ENCODE peak calls at places on chromosomes 3 and 15, in four cellular contexts. One of them, this sample, is unnamed.

GRCh38 chr15:43529587-43530345 is 12.4 kb downstream of the MAP1A start:
- DNase-seq in GM23338: no peak
- DNase-seq in cardiac fibroblast: no peak
- DNase-seq in astrocyte: no peak
- DNase-seq in this sample: no peak

GRCh38 chr15:74506515-74506840 is 34.5 kb upstream of the ARID3B start:
- DNase-seq in GM23338: no peak
- DNase-seq in astrocyte: no peak
- DNase-seq in cardiac fibroblast: no peak
- DNase-seq in this sample: no peak

GRCh38 chr15:81327526-81327925 is 3.6 kb upstream of the STARD5 start:
- DNase-seq in astrocyte: peak
- DNase-seq in GM23338: no peak
- DNase-seq in cardiac fibroblast: peak
- DNase-seq in this sample: no peak

GRCh38 chr3:129001817-129002572 is 891 bp downstream of the EFCC1 start:
- DNase-seq in astrocyte: no peak
- DNase-seq in cardiac fibroblast: no peak
- DNase-seq in GM23338: peak
- DNase-seq in this sample: peak

GRCh38 chr3:98573231-98573728 is 20.1 kb downstream of the CPOX start:
- DNase-seq in GM23338: peak
- DNase-seq in astrocyte: no peak
- DNase-seq in cardiac fibroblast: peak
- DNase-seq in this sample: no peak

GRCh38 chr3:38646630-38647029 is 2.9 kb downstream of the SCN5A start:
- DNase-seq in cardiac fibroblast: peak
- DNase-seq in GM23338: peak
- DNase-seq in astrocyte: no peak
- DNase-seq in this sample: peak

GRCh38 chr3:181326637-181327223 is 337.2 kb upstream of the DNAJC19 start:
- DNase-seq in astrocyte: peak
- DNase-seq in cardiac fibroblast: peak
- DNase-seq in GM23338: peak
- DNase-seq in this sample: peak

GRCh38 chr3:130644600-130645232 is 101.9 kb downstream of the PIK3R4 start:
- DNase-seq in GM23338: no peak
- DNase-seq in astrocyte: no peak
- DNase-seq in cardiac fibroblast: no peak
- DNase-seq in this sample: no peak

GRCh38 chr3:31740397-31740796 is 207.7 kb downstream of the STT3B start:
- DNase-seq in cardiac fibroblast: no peak
- DNase-seq in GM23338: no peak
- DNase-seq in astrocyte: no peak
- DNase-seq in this sample: no peak

GRCh38 chr3:55591893-55592292 is 104.8 kb upstream of the WNT5A start:
- DNase-seq in GM23338: no peak
- DNase-seq in cardiac fibroblast: no peak
- DNase-seq in astrocyte: peak
- DNase-seq in this sample: no peak

GRCh38 chr3:140467104-140467577 is 210.7 kb upstream of the TRIM42 start:
- DNase-seq in cardiac fibroblast: no peak
- DNase-seq in GM23338: no peak
- DNase-seq in astrocyte: peak
- DNase-seq in this sample: no peak

GRCh38 chr3:134332344-134332743 is 41.9 kb downstream of the AMOTL2 start:
- DNase-seq in GM23338: no peak
- DNase-seq in astrocyte: no peak
- DNase-seq in cardiac fibroblast: no peak
- DNase-seq in this sample: no peak

GRCh38 chr15:62649793-62650420 is 392.6 kb upstream of the TPM1 start:
- DNase-seq in cardiac fibroblast: peak
- DNase-seq in GM23338: no peak
- DNase-seq in astrocyte: peak
- DNase-seq in this sample: no peak

GRCh38 chr3:128950223-128950938 is 43.5 kb downstream of the CFAP92 start:
- DNase-seq in cardiac fibroblast: peak
- DNase-seq in astrocyte: peak
- DNase-seq in GM23338: peak
- DNase-seq in this sample: no peak

GRCh38 chr3:193974591-193974990 is 161.4 kb upstream of the HES1 start:
- DNase-seq in GM23338: no peak
- DNase-seq in astrocyte: peak
- DNase-seq in cardiac fibroblast: no peak
- DNase-seq in this sample: no peak

GRCh38 chr3:194098036-194098871 is 37.7 kb upstream of the HES1 start:
- DNase-seq in GM23338: no peak
- DNase-seq in cardiac fibroblast: peak
- DNase-seq in astrocyte: peak
- DNase-seq in this sample: no peak

GRCh38 chr3:127612966-127613365 is 14.8 kb downstream of the MCM2 start:
- DNase-seq in astrocyte: peak
- DNase-seq in GM23338: no peak
- DNase-seq in cardiac fibroblast: no peak
- DNase-seq in this sample: no peak

GRCh38 chr3:62414786-62415185 is 41.4 kb upstream of the FEZF2 start:
- DNase-seq in astrocyte: no peak
- DNase-seq in cardiac fibroblast: no peak
- DNase-seq in GM23338: peak
- DNase-seq in this sample: no peak

GRCh38 chr3:123021986-123022510 is 5.5 kb downstream of the SEMA5B start:
- DNase-seq in GM23338: peak
- DNase-seq in astrocyte: no peak
- DNase-seq in cardiac fibroblast: no peak
- DNase-seq in this sample: no peak

GRCh38 chr3:61425356-61425755 is 136.0 kb upstream of the PTPRG start:
- DNase-seq in cardiac fibroblast: no peak
- DNase-seq in GM23338: no peak
- DNase-seq in astrocyte: no peak
- DNase-seq in this sample: no peak

GRCh38 chr3:71069797-71070196 is 513.7 kb downstream of the FOXP1 start:
- DNase-seq in GM23338: peak
- DNase-seq in astrocyte: no peak
- DNase-seq in cardiac fibroblast: peak
- DNase-seq in this sample: peak
- TF ChIP-seq CTCF in GM23338: peak
- TF ChIP-seq CTCF in astrocyte: peak
- TF ChIP-seq CTCF in cardiac fibroblast: peak
- TF ChIP-seq CTCF in this sample: peak

GRCh38 chr3:53668872-53669271 is 174.5 kb downstream of the CACNA1D start:
- DNase-seq in astrocyte: no peak
- DNase-seq in GM23338: peak
- DNase-seq in cardiac fibroblast: peak
- DNase-seq in this sample: no peak
- TF ChIP-seq CTCF in astrocyte: peak
- TF ChIP-seq CTCF in GM23338: peak
- TF ChIP-seq CTCF in cardiac fibroblast: peak
- TF ChIP-seq CTCF in this sample: no peak

DNA sequence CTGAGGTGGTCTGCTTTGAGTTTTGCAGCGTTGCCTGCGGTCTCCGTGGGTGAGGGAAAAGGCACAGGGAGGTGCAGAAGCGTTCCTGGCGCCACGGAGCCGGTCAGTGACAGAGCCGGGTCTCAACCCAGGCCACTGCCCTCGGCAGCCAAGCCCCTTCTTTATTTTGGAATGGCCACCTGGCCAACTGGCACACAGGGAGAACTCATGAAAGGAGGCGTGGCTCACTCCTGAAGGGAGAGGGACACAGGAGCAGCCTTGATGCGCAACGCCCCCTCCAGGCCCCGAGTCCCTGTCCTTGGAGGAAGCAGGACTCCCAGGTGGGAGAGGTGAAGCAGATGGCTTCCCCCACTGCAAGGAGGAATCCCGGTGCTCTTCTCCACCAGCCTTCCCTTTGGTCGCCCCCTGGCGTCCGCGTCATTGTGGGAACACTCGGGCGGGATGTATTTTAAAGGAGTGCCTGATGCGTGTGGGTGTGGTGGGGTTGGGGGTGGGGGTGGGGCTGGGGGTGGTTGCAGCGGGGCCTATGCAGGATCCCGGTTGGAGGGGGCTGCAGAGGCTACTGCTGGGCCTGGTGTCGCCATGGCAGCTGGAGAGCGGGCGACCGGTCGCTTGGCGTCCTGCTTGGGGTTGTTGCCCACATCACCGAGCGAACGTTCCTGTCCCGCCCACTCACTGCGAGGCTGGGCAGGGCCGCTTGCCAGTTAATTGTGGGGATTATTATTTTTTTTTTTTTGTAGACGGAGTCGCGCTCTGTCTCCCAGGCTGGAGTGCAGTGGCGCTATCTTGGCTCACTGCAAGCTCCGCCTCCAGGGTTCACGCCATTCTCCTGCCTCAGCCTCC is 32.6 kb downstream of the APBA2 start:
- DNase-seq in cardiac fibroblast: peak
- DNase-seq in GM23338: peak
- DNase-seq in astrocyte: no peak
- DNase-seq in this sample: no peak
- TF ChIP-seq CTCF in cardiac fibroblast: peak
- TF ChIP-seq CTCF in GM23338: peak
- TF ChIP-seq CTCF in astrocyte: no peak
- TF ChIP-seq CTCF in this sample: no peak

GRCh38 chr3:8886556-8886955 is 76.7 kb downstream of the RAD18 start:
- DNase-seq in GM23338: no peak
- DNase-seq in cardiac fibroblast: peak
- DNase-seq in astrocyte: peak
- DNase-seq in this sample: no peak
- TF ChIP-seq CTCF in GM23338: no peak
- TF ChIP-seq CTCF in cardiac fibroblast: no peak
- TF ChIP-seq CTCF in astrocyte: no peak
- TF ChIP-seq CTCF in this sample: no peak

DNA sequence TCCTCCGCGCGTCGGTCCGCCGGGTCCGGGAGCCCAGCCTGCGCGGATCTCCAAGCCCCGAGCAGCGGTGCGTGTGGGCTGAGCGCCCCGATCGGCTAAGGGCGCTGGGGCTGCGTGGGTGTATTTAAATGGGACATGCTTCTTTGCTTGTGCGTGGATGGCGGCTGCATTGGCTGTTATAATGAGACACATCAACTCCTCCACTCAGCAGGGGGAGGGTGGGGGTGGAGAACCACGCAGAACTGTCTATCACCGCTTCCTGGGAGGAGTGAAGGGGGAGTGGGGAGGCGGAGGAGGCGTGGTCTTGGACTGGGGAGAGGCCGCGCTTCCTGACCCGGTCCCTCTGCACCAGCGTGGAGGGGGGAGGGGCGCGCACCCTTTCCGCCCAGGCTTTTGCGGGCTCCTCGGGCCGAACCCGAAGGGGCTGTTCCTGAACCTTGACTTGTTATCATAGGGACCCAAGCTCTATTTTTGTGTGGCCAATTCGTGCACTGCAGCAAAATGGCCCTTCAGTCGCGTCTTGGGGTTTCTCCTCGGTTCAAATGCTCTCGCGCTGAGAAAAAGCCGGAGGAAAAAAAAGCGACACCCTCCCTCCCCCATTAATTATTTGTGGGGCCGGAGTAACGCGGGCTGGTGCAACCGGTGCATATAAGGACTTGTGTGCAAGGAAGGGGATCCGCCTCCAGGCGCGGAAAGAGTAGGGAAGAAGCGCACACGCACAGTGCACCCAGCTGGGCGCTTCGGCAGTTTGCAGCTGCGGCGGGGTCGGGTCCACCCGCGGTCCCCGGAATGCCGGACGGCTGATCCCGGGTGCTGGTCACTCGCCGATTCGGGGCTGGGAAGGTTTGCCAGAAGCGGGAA is at the start of gene TNIK:
- DNase-seq in GM23338: peak
- DNase-seq in astrocyte: peak
- DNase-seq in cardiac fibroblast: peak
- DNase-seq in this sample: peak
- TF ChIP-seq CTCF in GM23338: peak
- TF ChIP-seq CTCF in astrocyte: peak
- TF ChIP-seq CTCF in cardiac fibroblast: peak
- TF ChIP-seq CTCF in this sample: no peak

GRCh38 chr15:69044899-69045298 is 30.4 kb downstream of the NOX5 start:
- DNase-seq in cardiac fibroblast: peak
- DNase-seq in astrocyte: peak
- DNase-seq in GM23338: no peak
- DNase-seq in this sample: no peak

GRCh38 chr15:69049976-69050375 is 35.5 kb downstream of the NOX5 start:
- DNase-seq in cardiac fibroblast: no peak
- DNase-seq in astrocyte: no peak
- DNase-seq in GM23338: no peak
- DNase-seq in this sample: no peak

GRCh38 chr15:69042531-69042930 is 28.0 kb downstream of the NOX5 start:
- DNase-seq in astrocyte: no peak
- DNase-seq in GM23338: no peak
- DNase-seq in cardiac fibroblast: no peak
- DNase-seq in this sample: no peak

GRCh38 chr15:69046781-69047180 is 32.3 kb downstream of the NOX5 start:
- DNase-seq in astrocyte: no peak
- DNase-seq in GM23338: no peak
- DNase-seq in cardiac fibroblast: no peak
- DNase-seq in this sample: no peak

DNA sequence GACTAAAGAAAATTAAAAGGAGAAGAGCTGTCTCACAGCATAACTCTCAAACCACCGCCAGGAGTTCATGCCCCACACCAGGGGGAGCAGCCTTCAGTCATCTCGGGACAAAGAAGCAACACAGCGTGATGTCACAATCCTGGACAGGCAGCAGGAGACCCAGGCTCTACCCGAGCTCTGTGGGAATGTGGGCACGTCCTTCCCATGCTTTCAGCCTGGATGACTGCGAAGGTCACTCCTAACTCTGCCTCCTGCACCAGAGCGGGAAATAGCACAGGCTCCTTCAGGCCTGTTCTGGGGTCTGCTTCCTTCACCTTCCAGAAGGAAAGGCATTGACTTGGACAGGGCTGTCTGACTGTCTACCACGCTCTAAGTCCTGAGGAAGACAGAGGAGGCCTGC is 31.3 kb downstream of the NOX5 start:
- DNase-seq in astrocyte: peak
- DNase-seq in GM23338: peak
- DNase-seq in cardiac fibroblast: peak
- DNase-seq in this sample: no peak
- TF ChIP-seq CTCF in astrocyte: peak
- TF ChIP-seq CTCF in GM23338: peak
- TF ChIP-seq CTCF in cardiac fibroblast: peak
- TF ChIP-seq CTCF in this sample: no peak